ENCODE peak calls at places on chromosomes 11 and 22, in nine cellular contexts. W is neural progenitor cell, E is PC-3, T is OCI-LY7, J is GM23338, R is GM23248, B is MM.1S, H is HCT116, N is SK-N-SH. X is an unnamed sample.

GRCh38 chr11:73024646-73025045 is 117.5 kb downstream of the FCHSD2 start:
- DNase-seq in T (no peak), N (no peak), J (no peak), R (no peak), H (no peak), B (no peak), E (no peak), W (no peak), X (no peak)

GRCh38 chr22:38080847-38081635 is 2.9 kb downstream of the SLC16A8 start:
- DNase-seq in N (peak), J (peak), E (peak), T (no peak), R (peak), H (no peak), B (no peak), W (peak), X (peak)

GRCh38 chr11:61493832-61494231 is 14.7 kb upstream of the LRRC10B start:
- DNase-seq in B (no peak), W (no peak), J (no peak), E (no peak), H (no peak), R (no peak), N (no peak), T (no peak), X (no peak)

GRCh38 chr11:64340671-64341335 is 799 bp downstream of the CCDC88B start:
- DNase-seq in N (peak), H (no peak), J (peak), E (no peak), W (peak), B (peak), T (peak), R (peak), X (peak)

GRCh38 chr11:66933508-66933907 is 24.7 kb downstream of the PC start:
- DNase-seq in E (no peak), W (no peak), B (no peak), J (no peak), R (peak), H (no peak), N (no peak), T (no peak), X (no peak)

GRCh38 chr11:60658409-60658808 is 41.0 kb upstream of the MS4A8 start:
- DNase-seq in W (no peak), H (no peak), B (no peak), R (no peak), T (no peak), J (no peak), N (no peak), E (peak), X (peak)

GRCh38 chr11:42066113-42066512 is 606.7 kb upstream of the LRRC4C start:
- DNase-seq in J (no peak), E (peak), N (no peak), R (peak), B (no peak), H (no peak), T (no peak), W (no peak), X (no peak)

GRCh38 chr11:125069796-125070195 is 6.7 kb downstream of the SLC37A2 start:
- DNase-seq in E (peak), B (no peak), W (no peak), N (no peak), R (peak), J (no peak), H (no peak), T (no peak), X (no peak)

GRCh38 chr11:99535819-99536218 is 515.1 kb downstream of the CNTN5 start:
- DNase-seq in N (no peak), B (no peak), R (no peak), J (no peak), E (peak), H (no peak), W (no peak), T (no peak), X (no peak)

GRCh38 chr11:118612378-118612777 is 5.0 kb downstream of the PHLDB1 start:
- DNase-seq in W (peak), R (peak), T (no peak), N (no peak), B (no peak), J (peak), E (no peak), H (no peak), X (no peak)

GRCh38 chr11:75051043-75051442 is 45.6 kb downstream of the OR2AT4 start:
- DNase-seq in W (no peak), E (no peak), B (no peak), N (no peak), T (peak), H (no peak), R (no peak), J (no peak), X (no peak)

GRCh38 chr22:37419916-37420655 is 7.2 kb downstream of the ELFN2 start:
- DNase-seq in R (peak), N (peak), B (peak), H (no peak), E (peak), T (no peak), W (peak), J (peak), X (peak)

GRCh38 chr11:128532016-128532570 is 55.3 kb downstream of the ETS1 start:
- DNase-seq in E (no peak), T (no peak), B (no peak), W (no peak), N (no peak), J (no peak), R (no peak), H (no peak), X (no peak)

GRCh38 chr11:107453594-107454286 is 3.9 kb downstream of the CWF19L2 start:
- DNase-seq in W (no peak), H (no peak), J (no peak), R (no peak), T (no peak), N (no peak), B (no peak), E (no peak), X (no peak)

DNA sequence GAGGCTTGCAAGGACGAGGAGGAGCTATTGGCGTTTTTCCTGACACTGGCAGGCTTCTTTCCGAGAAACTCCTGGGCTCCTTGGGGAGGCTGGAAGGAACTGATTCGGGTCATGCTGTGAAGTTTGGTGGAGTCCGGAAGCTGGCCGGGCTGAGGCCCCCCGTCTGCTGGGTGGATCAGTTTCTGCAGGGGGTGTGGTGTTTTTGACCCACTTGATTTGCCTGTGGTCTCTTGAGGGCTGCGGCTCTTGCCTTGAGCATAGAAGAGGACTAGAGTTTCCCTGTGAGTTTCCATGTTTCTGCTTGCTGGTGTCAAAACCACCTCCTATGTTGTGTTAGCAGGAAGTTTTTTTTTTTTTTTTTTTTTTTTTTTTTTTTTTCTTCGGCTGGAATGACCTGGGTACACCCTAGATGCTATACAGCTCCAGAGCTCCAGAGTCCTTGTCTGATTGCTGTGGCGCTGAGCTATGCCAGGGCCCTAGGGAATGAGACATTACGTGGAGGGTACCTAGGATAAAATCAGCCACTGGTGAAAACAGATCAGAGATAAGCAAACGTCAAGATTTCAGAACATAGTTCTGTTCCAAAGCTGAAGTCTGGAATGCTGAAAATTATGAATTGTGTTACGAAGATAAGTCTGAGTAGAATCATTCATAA is 728 bp downstream of the TBC1D22A start:
- DNase-seq in R (peak), H (no peak), J (peak), B (peak), W (no peak), T (peak), E (no peak), N (peak), X (no peak)
- TF ChIP-seq EZH2phosphoT487 in R (no peak), H (no peak), J (no peak), B (no peak), W (no peak), T (no peak), E (no peak), N (no peak), X (no peak)

DNA sequence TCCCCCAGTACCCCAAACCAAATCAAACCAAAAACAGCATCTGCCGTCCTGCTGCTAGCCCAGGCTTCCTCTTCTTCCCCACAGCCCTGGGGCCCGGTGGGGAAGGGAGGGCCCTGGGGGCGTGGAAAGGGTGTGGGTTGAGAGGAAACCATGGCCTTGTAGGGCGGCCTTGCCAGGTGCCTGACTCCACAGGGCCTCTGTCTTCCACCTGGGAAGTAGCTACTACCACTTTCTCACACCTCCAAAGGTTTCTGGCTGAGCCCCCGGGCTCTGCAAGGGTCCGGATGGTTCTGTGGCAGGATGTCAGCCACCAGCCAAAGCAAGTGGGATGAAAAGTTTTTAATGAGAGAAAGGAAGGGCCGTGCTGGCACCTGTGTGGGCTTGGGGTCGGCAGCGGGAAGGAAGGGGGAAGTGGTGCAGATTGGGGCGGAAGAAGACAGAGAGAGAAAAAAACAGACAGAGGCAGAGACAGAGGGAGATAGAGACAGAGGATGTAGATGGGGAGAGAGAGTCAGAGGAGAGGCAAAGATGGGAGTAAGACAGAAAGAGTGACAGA is 10.5 kb downstream of the TPST2 start:
- DNase-seq in W (no peak), E (no peak), R (no peak), J (no peak), B (peak), H (no peak), T (peak), N (no peak), X (no peak)
- TF ChIP-seq EZH2phosphoT487 in W (no peak), E (no peak), R (no peak), J (no peak), B (no peak), H (no peak), T (no peak), N (no peak), X (no peak)

GRCh38 chr11:101096036-101096704 is 33.4 kb downstream of the PGR start:
- DNase-seq in T (no peak), W (no peak), H (no peak), B (no peak), E (peak), J (peak), N (no peak), R (peak), X (no peak)
- TF ChIP-seq EZH2phosphoT487 in T (no peak), W (no peak), H (no peak), B (no peak), E (no peak), J (no peak), N (no peak), R (no peak), X (no peak)

GRCh38 chr11:1694064-1694845 is 2.7 kb upstream of the KRTAP5-6 start:
- DNase-seq in B (peak), W (peak), N (peak), R (peak), T (peak), H (peak), J (peak), E (peak), X (peak)

GRCh38 chr11:1694846-1695547 is 2.0 kb upstream of the KRTAP5-6 start:
- DNase-seq in T (no peak), J (no peak), E (no peak), B (no peak), H (no peak), R (no peak), W (no peak), N (no peak), X (no peak)

GRCh38 chr11:1695548-1696108 is 1.4 kb upstream of the KRTAP5-6 start:
- DNase-seq in J (no peak), H (no peak), N (no peak), E (no peak), B (no peak), R (no peak), W (no peak), T (no peak), X (no peak)

GRCh38 chr11:1699771-1700170 is 2.8 kb downstream of the KRTAP5-6 start:
- DNase-seq in H (no peak), E (no peak), N (no peak), T (no peak), W (no peak), J (no peak), B (no peak), R (no peak), X (no peak)

DNA sequence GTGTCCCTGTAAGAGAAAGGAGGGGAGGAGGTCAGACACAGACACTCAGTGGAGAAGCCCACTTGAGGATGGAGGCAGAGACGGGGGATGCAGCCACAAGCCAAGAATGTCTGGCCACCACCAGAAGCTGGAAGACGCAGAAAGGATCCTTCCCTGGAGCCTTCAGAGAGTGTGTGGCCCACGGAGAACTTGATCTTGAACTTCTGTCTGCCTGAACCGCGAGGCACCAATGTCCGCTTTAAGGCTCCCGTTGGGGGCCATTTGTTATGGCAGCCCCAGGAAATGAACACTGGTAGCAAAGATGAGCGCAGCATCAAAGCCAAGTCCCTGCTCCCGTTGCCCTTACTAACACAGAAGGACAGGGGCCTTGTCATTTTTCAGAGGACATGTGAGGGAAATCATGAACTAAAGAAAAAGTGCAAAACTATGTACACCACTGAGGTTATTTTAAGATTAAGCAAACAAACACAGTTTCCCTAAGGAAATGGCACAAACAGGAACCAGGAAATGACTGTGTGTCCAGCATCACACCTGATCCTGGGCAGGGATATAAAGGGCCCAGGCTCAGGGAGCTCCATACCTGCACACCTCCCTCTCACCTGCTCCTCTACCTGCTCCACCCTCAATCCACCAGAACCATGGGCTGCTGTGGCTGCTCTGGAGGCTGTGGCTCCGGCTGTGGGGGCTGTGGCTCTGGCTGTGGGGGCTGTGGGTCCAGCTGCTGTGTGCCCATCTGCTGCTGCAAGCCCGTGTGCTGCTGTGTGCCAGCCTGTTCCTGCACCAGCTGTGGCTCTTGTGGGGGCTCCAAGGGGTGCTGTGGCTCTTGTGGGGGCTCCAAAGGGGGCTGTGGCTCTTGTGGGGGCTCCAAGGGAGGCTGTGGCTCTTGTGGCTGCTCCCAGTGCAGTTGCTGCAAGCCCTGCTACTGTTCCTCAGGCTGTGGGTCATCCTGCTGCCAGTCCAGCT is at the start of gene KRTAP5-6:
- DNase-seq in R (no peak), B (no peak), J (no peak), W (no peak), H (no peak), E (no peak), T (no peak), N (no peak), X (no peak)
- TF ChIP-seq EZH2phosphoT487 in R (no peak), B (no peak), J (no peak), W (no peak), H (no peak), E (no peak), T (no peak), N (no peak), X (no peak)

DNA sequence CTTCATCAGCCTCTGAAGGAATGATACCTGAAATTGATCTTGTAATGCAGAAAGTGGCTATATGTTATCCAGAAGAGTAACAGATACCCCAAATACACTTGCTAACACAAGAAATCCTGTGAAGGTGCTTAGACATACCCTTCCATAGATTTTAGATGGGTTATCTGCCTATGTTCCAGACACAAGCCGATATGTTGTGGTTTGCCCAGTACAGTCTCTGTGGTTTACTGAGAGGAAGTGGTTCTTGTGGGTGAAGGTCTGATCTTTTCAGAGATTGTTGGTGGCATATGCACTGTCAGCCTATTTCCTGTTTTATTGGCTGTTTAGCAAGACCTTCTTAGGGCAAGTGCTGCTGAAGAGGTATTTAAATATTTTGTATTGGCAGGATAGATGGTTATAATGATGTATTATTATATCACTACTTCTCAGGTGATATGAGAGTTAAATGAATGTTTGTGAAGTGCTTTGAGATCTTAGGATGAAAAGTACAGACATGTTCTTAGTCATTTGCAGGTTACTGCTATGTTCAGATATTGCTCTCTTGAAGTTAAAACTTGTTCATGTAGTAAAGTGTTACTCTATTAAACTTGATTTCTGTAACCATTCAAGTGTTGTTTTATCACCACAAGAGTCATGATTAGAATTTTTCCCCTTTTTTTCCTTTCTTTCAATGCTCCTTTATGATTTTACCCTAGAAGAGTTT is 8.2 kb downstream of the ARHGEF12 start:
- DNase-seq in B (peak), R (peak), J (no peak), T (peak), E (peak), H (peak), N (no peak), W (no peak), X (no peak)
- TF ChIP-seq EZH2phosphoT487 in B (no peak), R (no peak), J (no peak), T (no peak), E (no peak), H (no peak), N (no peak), W (no peak), X (no peak)

X was measured in hepatocyte.